ENCODE peak calls at places on chromosomes 6 and 20, in ten cellular contexts. I is CD4-positive, alpha-beta T cell; B is lung microvascular endothelial cell; U is astrocyte of the cerebellum; C is activated B cell treated with CpG ODN at 0.5 μM for 24 hours; X is body of pancreas; S is HFFc6; Y is stimulated activated CD8-positive, alpha-beta memory T cell treated with anti-CD3 and anti-CD28 coated beads, Interleukin-4, amount 100 ng/mL, for 4 hours; T is HFF-Myc; Q is NCI-H82. O is an unnamed sample.
A peak's percentile ranks its signal among the peaks of the same experiment; 100 is the strongest.

GRCh38 chr20:49149281-49150045 is 38.7 kb downstream of the STAU1 start:
- DNase-seq in C (no peak), U (no peak), T (no peak), B (no peak), S (no peak), Y (no peak), Q (no peak), I (no peak), X (no peak), O (peak; percentile 25)

GRCh38 chr6:128057541-128058335 is 156.9 kb upstream of the THEMIS start:
- DNase-seq in S (peak; percentile 69), I (no peak), Y (no peak), Q (no peak), T (no peak), U (no peak), C (no peak), X (no peak), B (no peak), O (peak; percentile 14)

GRCh38 chr20:41177636-41178035 is 40.3 kb downstream of the PLCG1 start:
- DNase-seq in U (peak; percentile 49), X (no peak), S (peak; percentile 94), Q (peak; percentile 82), T (peak; percentile 74), I (no peak), Y (no peak), C (peak; percentile 12), B (peak; percentile 50), O (peak; percentile 92)

GRCh38 chr6:30725713-30726505 is 5.8 kb downstream of the TUBB start:
- DNase-seq in S (peak; percentile 68), Y (no peak), X (no peak), Q (peak; percentile 76), I (no peak), T (no peak), U (no peak), B (no peak), C (no peak), O (peak; percentile 21)

GRCh38 chr20:48538058-48538825 is 289.6 kb downstream of the PREX1 start:
- DNase-seq in Q (no peak), B (no peak), X (peak; percentile 65), Y (no peak), S (peak; percentile 68), C (no peak), T (peak; percentile 24), U (peak; percentile 65), I (no peak), O (peak; percentile 31)

GRCh38 chr20:31537859-31538245 is 23.6 kb downstream of the HM13 start:
- DNase-seq in I (no peak), X (no peak), T (no peak), Q (no peak), Y (no peak), B (no peak), U (no peak), S (no peak), C (no peak), O (no peak)

GRCh38 chr6:110475255-110475654 is 1.2 kb downstream of the SLC22A16 start:
- DNase-seq in S (no peak), Q (peak; percentile 13), U (no peak), B (no peak), T (no peak), X (no peak), Y (no peak), C (no peak), I (no peak), O (no peak)

GRCh38 chr20:309306-309840 is 12.0 kb downstream of the ZCCHC3 start:
- DNase-seq in S (no peak), I (no peak), Q (no peak), T (no peak), Y (no peak), C (no peak), B (peak; percentile 38), U (no peak), X (no peak), O (peak; percentile 42)

GRCh38 chr6:42294759-42295158 is 77.1 kb upstream of the MRPS10 start:
- DNase-seq in I (no peak), U (no peak), S (peak; percentile 73), C (no peak), Y (no peak), T (no peak), Q (no peak), X (no peak), B (peak; percentile 7), O (peak; percentile 61)

GRCh38 chr20:42483694-42484303 is 705.9 kb downstream of the PTPRT start:
- DNase-seq in I (no peak), S (no peak), Q (peak; percentile 69), T (no peak), B (no peak), X (peak; percentile 33), U (no peak), Y (no peak), C (no peak), O (no peak)

GRCh38 chr6:4687989-4688947 is 87.9 kb upstream of the CDYL start:
- DNase-seq in T (no peak), S (peak; percentile 74), I (no peak), X (no peak), C (no peak), U (no peak), Q (no peak), Y (no peak), B (peak; percentile 84), O (peak; percentile 87)

GRCh38 chr6:101396552-101397173 is 3.2 kb downstream of the GRIK2 start:
- DNase-seq in Q (peak; percentile 25), X (peak; percentile 57), B (peak; percentile 70), Y (no peak), C (no peak), T (peak; percentile 39), S (peak; percentile 40), U (peak; percentile 64), I (no peak), O (peak; percentile 43)

GRCh38 chr6:164214066-164214465 is 799.5 kb downstream of the QKI start:
- DNase-seq in B (no peak), X (no peak), U (no peak), T (no peak), S (no peak), C (no peak), Q (no peak), Y (no peak), I (no peak), O (no peak)

GRCh38 chr20:45044084-45044573 is 56.8 kb downstream of the KCNS1 start:
- DNase-seq in I (peak; percentile 19), U (peak; percentile 80), Q (peak; percentile 83), Y (peak; percentile 2), S (peak; percentile 78), B (peak; percentile 76), T (peak; percentile 63), C (no peak), X (peak; percentile 50), O (peak; percentile 71)

GRCh38 chr20:44200371-44200770 is 10.2 kb downstream of the OSER1 start:
- DNase-seq in U (no peak), Q (no peak), C (no peak), T (no peak), X (no peak), S (peak; percentile 9), Y (no peak), B (no peak), I (no peak), O (no peak)

GRCh38 chr20:63895886-63896135 is 885 bp downstream of the DNAJC5 start:
- DNase-seq in S (no peak), Q (no peak), Y (no peak), X (no peak), T (no peak), U (no peak), B (peak; percentile 44), I (no peak), C (no peak), O (peak; percentile 25)

GRCh38 chr6:44701637-44702101 is 314.2 kb downstream of the CDC5L start:
- DNase-seq in Q (peak; percentile 64), C (no peak), S (no peak), B (no peak), X (no peak), T (no peak), Y (no peak), I (no peak), U (no peak), O (peak; percentile 77)

GRCh38 chr20:34271961-34272360 is 30.7 kb downstream of the ASIP start:
- DNase-seq in S (peak; percentile 65), I (no peak), U (peak; percentile 95), Q (no peak), T (no peak), B (no peak), Y (no peak), C (no peak), X (no peak), O (peak; percentile 83)

GRCh38 chr6:163722293-163722692 is 307.8 kb downstream of the QKI start:
- DNase-seq in C (no peak), I (no peak), X (no peak), B (no peak), U (no peak), Y (no peak), S (no peak), T (no peak), Q (no peak), O (no peak)

GRCh38 chr20:46293084-46293483 is 15.2 kb downstream of the CDH22 start:
- DNase-seq in C (no peak), X (no peak), S (peak; percentile 60), Y (no peak), T (peak; percentile 19), U (peak; percentile 31), B (peak; percentile 57), Q (no peak), I (no peak), O (peak; percentile 36)

GRCh38 chr6:27752038-27752885 is 159.9 kb downstream of the OR2B2 start:
- DNase-seq in B (peak; percentile 86), U (peak; percentile 76), Y (no peak), S (peak; percentile 84), C (peak; percentile 31), T (peak; percentile 67), I (peak; percentile 19), Q (peak; percentile 92), X (peak; percentile 70), O (peak; percentile 81)

GRCh38 chr6:123276439-123277045 is 280.5 kb downstream of the CLVS2 start:
- DNase-seq in U (peak; percentile 4), T (no peak), X (no peak), S (no peak), Y (no peak), Q (no peak), B (no peak), I (no peak), C (no peak), O (no peak)

GRCh38 chr20:44598413-44599290 is 16.3 kb downstream of the PKIG start:
- DNase-seq in C (no peak), Y (no peak), T (no peak), Q (no peak), U (no peak), S (no peak), X (no peak), B (peak; percentile 81), I (no peak), O (no peak)

GRCh38 chr6:109184638-109185037 is 89.3 kb downstream of the CEP57L1 start:
- DNase-seq in C (no peak), S (no peak), Y (no peak), U (no peak), Q (no peak), B (no peak), I (no peak), T (no peak), X (no peak), O (no peak)

GRCh38 chr6:11632231-11632630 is 94.7 kb downstream of the TMEM170B start:
- DNase-seq in Y (no peak), X (peak; percentile 59), Q (no peak), S (peak; percentile 35), C (no peak), T (no peak), B (no peak), U (no peak), I (no peak), O (no peak)

GRCh38 chr6:148969679-148970078 is 222.8 kb downstream of the UST start:
- DNase-seq in C (no peak), B (no peak), X (no peak), T (no peak), S (no peak), I (no peak), Y (no peak), U (peak; percentile 95), Q (no peak), O (peak; percentile 76)

GRCh38 chr6:122997541-122998150 is 1.6 kb downstream of the CLVS2 start:
- DNase-seq in T (no peak), Q (no peak), X (no peak), U (no peak), I (no peak), Y (no peak), B (no peak), C (no peak), S (no peak), O (no peak)

GRCh38 chr6:8065519-8065911 is 1.3 kb upstream of the BLOC1S5 start:
- DNase-seq in Y (no peak), C (no peak), S (no peak), B (no peak), Q (no peak), T (no peak), X (no peak), U (no peak), I (no peak), O (no peak)

O was measured in GM03348.